ENCODE peak calls at places on chromosomes 3 and 15, in nine cellular contexts. F is GM12865; I is CD8-positive, alpha-beta T cell; S is neural crest cell; A is AG10803; Z is IMR-90; J is CD4-positive, alpha-beta T cell; R is nephron progenitor cell; M is GM23338. E is an unnamed sample.

GRCh38 chr15:22887157-22887951 is 48.9 kb downstream of the NIPA2 start:
- DNase-seq in M (no peak), A (peak; percentile 78), J (no peak), I (no peak), F (no peak), R (no peak), Z (peak; percentile 94), S (no peak), E (no peak)

GRCh38 chr15:83837946-83838571 is 184.1 kb downstream of the ADAMTSL3 start:
- DNase-seq in I (no peak), J (no peak), Z (peak; percentile 14), M (peak; percentile 78), S (peak; percentile 48), R (peak; percentile 60), A (no peak), F (peak; percentile 27), E (no peak)

GRCh38 chr3:161221881-161222600 is 930 bp downstream of the NMD3 start:
- DNase-seq in Z (peak; percentile 27), F (peak; percentile 50), A (peak; percentile 28), I (no peak), S (no peak), M (no peak), J (no peak), R (peak; percentile 10), E (no peak)

GRCh38 chr15:77907824-77908751 is 169.4 kb downstream of the TBC1D2B start:
- DNase-seq in M (peak; percentile 91), I (peak; percentile 47), A (peak; percentile 54), F (peak; percentile 61), S (no peak), J (peak; percentile 35), R (no peak), Z (peak; percentile 18), E (no peak)

GRCh38 chr3:157135671-157136396 is 24.1 kb downstream of the CCNL1 start:
- DNase-seq in M (no peak), I (no peak), S (no peak), J (no peak), A (peak; percentile 62), R (no peak), Z (peak; percentile 72), F (no peak), E (no peak)

GRCh38 chr15:59399465-59400102 is 26.9 kb upstream of the MYO1E start:
- DNase-seq in M (no peak), R (no peak), S (no peak), Z (no peak), A (no peak), I (no peak), J (no peak), F (peak; percentile 88), E (no peak)

GRCh38 chr3:3038201-3038991 is 71.8 kb downstream of the IL5RA start:
- DNase-seq in R (no peak), S (peak; percentile 1), M (peak; percentile 27), J (no peak), A (no peak), Z (no peak), F (no peak), I (no peak), E (no peak)

GRCh38 chr3:153354641-153355040 is 192.6 kb downstream of the RAP2B start:
- DNase-seq in R (no peak), F (no peak), S (no peak), J (no peak), Z (no peak), M (no peak), I (no peak), A (no peak), E (no peak)

DNA sequence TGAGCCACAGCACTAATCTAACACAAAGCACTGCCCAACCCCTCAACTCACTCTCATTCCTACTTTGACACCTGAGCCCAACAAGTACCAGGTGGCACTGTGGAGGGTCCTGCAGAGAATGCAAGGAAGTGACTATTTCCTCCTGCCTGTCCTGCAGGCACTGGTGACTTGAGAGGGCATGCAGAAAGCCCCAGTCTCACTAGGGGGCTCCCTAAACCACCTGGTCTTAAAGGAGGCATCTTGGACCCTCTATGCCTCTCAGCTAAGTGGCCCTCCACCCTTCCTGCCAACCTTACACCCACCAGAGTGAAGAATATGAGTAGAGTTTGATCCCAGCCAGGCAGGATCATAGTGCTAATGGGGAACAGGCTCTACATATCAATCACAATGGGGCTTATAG is 15.2 kb downstream of the TRAIP start:
- DNase-seq in Z (no peak), R (peak; percentile 26), M (peak; percentile 78), J (no peak), S (peak; percentile 30), I (no peak), A (no peak), F (peak; percentile 39), E (no peak)
- TF ChIP-seq CTCF in Z (peak; percentile 35), R (peak; percentile 29), M (peak; percentile 56), J (no peak), S (peak; percentile 43), I (no peak), A (peak; percentile 39), F (peak; percentile 41), E (peak; percentile 59)

GRCh38 chr3:143001034-143001368 is 369 bp upstream of the U2SURP start:
- DNase-seq in R (no peak), J (no peak), Z (no peak), I (no peak), A (no peak), M (no peak), F (peak; percentile 89), S (no peak), E (no peak)

GRCh38 chr3:143002727-143003126 is 1.4 kb downstream of the U2SURP start:
- DNase-seq in Z (no peak), F (no peak), A (no peak), S (no peak), M (no peak), R (no peak), I (no peak), J (no peak), E (no peak)

GRCh38 chr3:143002083-143002712 is 828 bp downstream of the U2SURP start:
- DNase-seq in Z (peak; percentile 25), F (peak; percentile 47), J (no peak), M (peak; percentile 21), R (no peak), S (no peak), I (peak; percentile 17), A (peak; percentile 26), E (no peak)

GRCh38 chr3:143000525-143000924 is 845 bp upstream of the U2SURP start:
- DNase-seq in M (peak; percentile 18), R (no peak), Z (peak; percentile 43), A (peak; percentile 51), S (no peak), I (no peak), J (no peak), F (no peak), E (no peak)

GRCh38 chr3:143001369-143002082 is at the start of gene U2SURP:
- DNase-seq in R (peak; percentile 91), F (peak; percentile 97), I (peak; percentile 92), M (peak; percentile 100), S (peak; percentile 89), Z (peak; percentile 98), J (peak; percentile 84), A (peak; percentile 99), E (peak; percentile 71)
- TF ChIP-seq CTCF in R (no peak), F (peak; percentile 1), I (no peak), M (no peak), S (no peak), Z (no peak), J (no peak), A (no peak), E (no peak)

GRCh38 chr15:90931737-90932659 is at the start of gene HDDC3:
- DNase-seq in A (peak; percentile 78), R (peak; percentile 97), Z (peak; percentile 76), I (peak; percentile 92), S (peak; percentile 96), J (peak; percentile 87), F (peak; percentile 95), M (peak; percentile 95), E (peak; percentile 94)

GRCh38 chr15:90932660-90932991 is 277 bp upstream of the HDDC3 start:
- DNase-seq in R (no peak), I (no peak), M (no peak), J (no peak), Z (no peak), A (no peak), F (no peak), S (no peak), E (no peak)

GRCh38 chr15:90929709-90930019 is 2.7 kb downstream of the HDDC3 start:
- DNase-seq in I (no peak), A (no peak), J (no peak), R (no peak), F (no peak), Z (no peak), S (no peak), M (no peak), E (no peak)

GRCh38 chr15:90933310-90933709 is 961 bp upstream of the HDDC3 start:
- DNase-seq in I (no peak), F (no peak), J (no peak), R (no peak), A (no peak), Z (no peak), S (no peak), M (no peak), E (no peak)

DNA sequence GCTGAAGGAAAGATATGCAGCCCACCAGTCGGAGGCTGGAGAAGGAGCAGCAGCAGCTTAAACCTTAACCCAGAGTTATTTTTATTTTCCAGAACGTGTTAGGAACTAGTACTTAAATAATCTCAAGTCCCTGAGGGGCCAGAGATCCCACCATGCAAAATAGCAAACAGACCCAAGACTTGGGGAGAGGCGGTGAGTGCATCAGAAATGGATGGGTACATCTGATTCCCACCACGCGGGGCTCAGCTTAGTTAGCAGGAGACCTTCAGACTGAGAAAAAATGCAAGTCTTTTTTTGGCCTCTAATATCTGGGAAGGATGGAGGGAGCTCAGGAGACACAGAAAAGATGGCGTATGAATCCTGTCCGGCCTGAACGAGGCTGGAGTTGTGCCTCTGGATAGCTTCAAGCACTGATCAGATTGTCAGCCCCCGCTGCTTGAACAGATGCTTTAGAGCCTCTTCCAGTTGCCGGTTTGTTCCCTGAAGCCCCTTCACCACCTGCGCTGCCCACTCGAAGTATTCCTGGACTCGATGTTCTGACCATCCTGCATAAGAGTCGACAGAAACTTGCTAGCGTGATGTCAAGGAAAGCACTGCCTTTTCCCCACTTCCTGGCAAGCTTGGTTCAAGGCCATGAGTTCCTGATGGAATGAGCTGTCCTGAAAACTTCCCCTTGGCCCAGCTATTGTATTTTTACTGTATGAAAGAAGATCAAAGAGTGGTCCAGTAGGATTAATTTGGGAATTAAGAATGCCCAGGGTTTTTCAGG is 1.3 kb downstream of the HDDC3 start:
- DNase-seq in M (no peak), Z (no peak), J (no peak), I (no peak), A (peak; percentile 37), F (peak; percentile 39), S (no peak), R (no peak), E (no peak)
- TF ChIP-seq CTCF in M (no peak), Z (no peak), J (no peak), I (no peak), A (no peak), F (no peak), S (no peak), R (no peak), E (no peak)

GRCh38 chr3:72664171-72664570 is 184.1 kb downstream of the SHQ1 start:
- DNase-seq in J (no peak), F (no peak), S (no peak), Z (no peak), M (no peak), I (no peak), A (no peak), R (no peak), E (no peak)

GRCh38 chr3:72665701-72666443 is 182.4 kb downstream of the SHQ1 start:
- DNase-seq in R (peak; percentile 43), Z (no peak), I (peak; percentile 64), S (peak; percentile 43), F (peak; percentile 58), J (peak; percentile 53), M (peak; percentile 77), A (no peak), E (peak; percentile 41)

GRCh38 chr3:72665103-72665502 is 183.1 kb downstream of the SHQ1 start:
- DNase-seq in S (no peak), J (no peak), A (no peak), M (no peak), Z (no peak), I (no peak), F (no peak), R (no peak), E (no peak)

GRCh38 chr3:72664576-72664975 is 183.7 kb downstream of the SHQ1 start:
- DNase-seq in Z (no peak), F (no peak), J (no peak), I (no peak), S (no peak), M (no peak), R (no peak), A (peak; percentile 73), E (no peak)

GRCh38 chr3:72666444-72666755 is 181.8 kb downstream of the SHQ1 start:
- DNase-seq in I (no peak), S (no peak), F (no peak), R (no peak), A (no peak), M (no peak), J (no peak), Z (no peak), E (no peak)
- TF ChIP-seq CTCF in I (no peak), S (no peak), F (no peak), R (no peak), A (no peak), M (peak; percentile 16), J (peak; percentile 27), Z (no peak), E (no peak)